ENCODE peak calls at places on chromosomes 12 and 14, in ten cellular contexts. T is left colon; N is activated CD8-positive, alpha-beta memory T cell treated with anti-CD3 and anti-CD28 coated beads for 24 hours; C is neural crest cell; U is activated T-helper 2 cell treated with anti-CD3 and anti-CD28 coated beads, Interferon-gamma antibody, Interleukin-2, Interleukin-4, amounts not matched to agents 10 μg/mL and 5 μg/mL and 100 μg/mL, durations not matched to agents 14 hours and 24 hours and 36 hours; R is renal cortical epithelial cell; L is stimulated activated CD8-positive, alpha-beta memory T cell treated with anti-CD3 and anti-CD28 coated beads, Interleukin-2, amount 100 ng/mL, for 1 hour; W is nucleus accumbens; A is NCI-H1694 treated with DMSO at 0.1 percent for 48 hours; E is DMS53. B is an unnamed sample.

GRCh38 chr12:14884458-14884878 is 1.2 kb downstream of the MGP start:
- DNase-seq in T (peak), N (peak), C (no peak), U (peak), R (peak), L (peak), W (peak), A (peak), E (peak), B (no peak)

GRCh38 chr14:27040552-27040951 is 442.7 kb upstream of the NOVA1 start:
- DNase-seq in T (no peak), N (no peak), C (no peak), U (no peak), R (peak), L (no peak), W (no peak), A (no peak), E (peak), B (peak)

GRCh38 chr14:67999290-67999689 is 179.7 kb downstream of the RAD51B start:
- DNase-seq in T (no peak), N (no peak), C (no peak), U (no peak), R (peak), L (no peak), W (no peak), A (no peak), E (no peak), B (no peak)

GRCh38 chr14:77051101-77051500 is 22.6 kb upstream of the IRF2BPL start:
- DNase-seq in T (peak), N (no peak), C (no peak), U (no peak), R (no peak), L (no peak), W (peak), A (no peak), E (no peak), B (no peak)

GRCh38 chr14:51210594-51210993 is 29.5 kb upstream of the TMX1 start:
- DNase-seq in T (no peak), N (no peak), C (no peak), U (no peak), R (no peak), L (no peak), W (no peak), A (no peak), E (peak), B (no peak)

GRCh38 chr12:12784911-12785814 is at the start of gene APOLD1:
- DNase-seq in T (no peak), N (peak), C (no peak), U (no peak), R (no peak), L (no peak), W (no peak), A (no peak), E (no peak), B (no peak)

GRCh38 chr12:10293151-10293550 is 14.5 kb upstream of the KLRD1 start:
- DNase-seq in T (no peak), N (no peak), C (no peak), U (no peak), R (no peak), L (no peak), W (no peak), A (no peak), E (no peak), B (no peak)

GRCh38 chr12:54431911-54432814 is 13.1 kb upstream of the ITGA5 start:
- DNase-seq in T (peak), N (no peak), C (no peak), U (no peak), R (peak), L (no peak), W (peak), A (no peak), E (no peak), B (no peak)

GRCh38 chr12:130281157-130281799 is 56.4 kb upstream of the PIWIL1 start:
- DNase-seq in T (no peak), N (peak), C (peak), U (peak), R (no peak), L (no peak), W (peak), A (peak), E (no peak), B (no peak)

B was measured in NCI-H1048.